ENCODE peak calls at places on chromosomes 12 and 14, in ten cellular contexts. F, V, T, I, H, Q, Y, A, J and P are unnamed samples.

GRCh38 chr14:62687818-62688217 is 357.4 kb downstream of the KCNH5 start:
- DNase-seq in T (no peak), Y (no peak), Q (no peak), H (no peak), J (no peak), A (no peak), F (no peak), I (no peak), V (no peak), P (no peak)

GRCh38 chr12:117832459-117833457 is 136.0 kb downstream of the KSR2 start:
- DNase-seq in T (no peak), A (no peak), V (no peak), Q (no peak), I (peak), F (no peak), J (no peak), Y (no peak), H (no peak), P (no peak)

GRCh38 chr12:26767116-26767515 is 65.9 kb downstream of the ITPR2 start:
- DNase-seq in A (no peak), F (no peak), Y (no peak), J (no peak), H (no peak), T (no peak), Q (no peak), V (no peak), I (no peak), P (no peak)

GRCh38 chr12:107521826-107522355 is 163.7 kb upstream of the PWP1 start:
- DNase-seq in A (no peak), Y (no peak), V (no peak), J (no peak), T (no peak), H (no peak), I (no peak), F (no peak), Q (no peak), P (no peak)

GRCh38 chr14:62133776-62134175 is 371.6 kb downstream of the SNAPC1 start:
- DNase-seq in I (no peak), Q (no peak), V (no peak), Y (no peak), J (no peak), H (no peak), T (no peak), A (no peak), F (no peak), P (no peak)

GRCh38 chr12:48084066-48084465 is 21.8 kb downstream of the SENP1 start:
- DNase-seq in Q (no peak), A (no peak), H (no peak), I (no peak), Y (no peak), F (no peak), V (no peak), T (no peak), J (no peak), P (no peak)

GRCh38 chr14:65290830-65291229 is 121.7 kb upstream of the FUT8 start:
- DNase-seq in H (no peak), Q (peak), T (no peak), V (no peak), A (peak), Y (no peak), F (no peak), I (peak), J (no peak), P (no peak)

GRCh38 chr14:57209561-57209960 is 59.1 kb downstream of the EXOC5 start:
- DNase-seq in F (no peak), Q (peak), J (no peak), T (no peak), Y (no peak), V (no peak), I (peak), H (no peak), A (no peak), P (no peak)

GRCh38 chr14:24397639-24398297 is 1.0 kb upstream of the NYNRIN start:
- DNase-seq in Q (no peak), Y (no peak), I (no peak), V (no peak), J (no peak), F (no peak), H (no peak), A (no peak), T (no peak), P (no peak)

GRCh38 chr12:94770777-94771176 is 120.4 kb upstream of the TMCC3 start:
- DNase-seq in F (no peak), J (no peak), T (no peak), Q (no peak), A (no peak), I (no peak), V (no peak), Y (no peak), H (no peak), P (no peak)

GRCh38 chr12:90281156-90281868 is 572.7 kb upstream of the ATP2B1 start:
- DNase-seq in T (no peak), Q (no peak), H (no peak), F (no peak), I (no peak), A (no peak), J (no peak), Y (no peak), V (no peak), P (no peak)

GRCh38 chr14:63245893-63246292 is 41.6 kb downstream of the RHOJ start:
- DNase-seq in Q (no peak), Y (no peak), V (no peak), F (no peak), A (no peak), H (no peak), I (peak), J (no peak), T (peak), P (no peak)

GRCh38 chr14:100664234-100664633 is 62.5 kb upstream of the DLK1 start:
- DNase-seq in A (no peak), J (no peak), Q (no peak), V (no peak), H (no peak), Y (no peak), T (no peak), F (no peak), I (no peak), P (no peak)

GRCh38 chr14:93430889-93431670 is at the start of gene UNC79:
- DNase-seq in I (peak), Y (no peak), A (no peak), T (peak), H (peak), Q (no peak), F (no peak), V (peak), J (no peak), P (no peak)

GRCh38 chr14:89621009-89621421 is 204.0 kb upstream of the FOXN3 start:
- DNase-seq in F (peak), T (no peak), J (no peak), I (no peak), Q (no peak), H (no peak), V (no peak), A (no peak), Y (no peak), P (peak)

GRCh38 chr14:41303506-41303905 is 303.2 kb upstream of the LRFN5 start:
- DNase-seq in F (no peak), A (no peak), I (no peak), H (no peak), Y (no peak), J (no peak), V (no peak), T (no peak), Q (no peak), P (no peak)

GRCh38 chr12:29944269-29945000 is 160.7 kb upstream of the TMTC1 start:
- DNase-seq in Q (no peak), A (no peak), F (no peak), J (no peak), T (no peak), I (no peak), Y (no peak), H (no peak), V (no peak), P (no peak)

GRCh38 chr12:50924439-50925341 is 27.7 kb upstream of the HIGD1C start:
- DNase-seq in Q (peak), H (peak), A (peak), F (peak), J (peak), V (peak), I (peak), Y (peak), T (peak), P (no peak)

GRCh38 chr14:45201908-45202307 is 51.1 kb downstream of the MIS18BP1 start:
- DNase-seq in Q (no peak), T (peak), Y (no peak), J (no peak), I (peak), V (peak), H (no peak), F (no peak), A (no peak), P (no peak)

DNA sequence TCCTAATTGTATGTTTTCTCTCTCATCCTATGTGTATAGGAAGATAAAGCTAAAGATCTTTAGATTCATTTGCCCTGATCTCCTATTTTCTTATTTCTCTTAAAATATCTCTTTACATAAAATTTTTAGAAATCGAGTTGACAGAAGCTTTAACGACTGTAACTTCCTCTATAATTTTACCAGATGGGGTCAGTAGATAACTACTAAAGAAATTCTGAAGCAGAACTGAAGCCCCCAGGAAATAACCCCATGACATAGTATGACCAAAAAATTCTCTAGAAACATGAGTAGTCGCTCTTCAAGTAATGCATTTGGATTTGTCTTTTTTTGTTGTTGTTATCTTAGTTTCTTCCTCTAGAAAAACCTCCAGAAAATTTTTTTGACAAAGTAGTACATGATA is 288.0 kb downstream of the ERC1 start:
- DNase-seq in I (no peak), J (no peak), A (no peak), T (no peak), V (no peak), Y (no peak), Q (no peak), F (no peak), H (no peak), P (no peak)
- TF ChIP-seq CTCF in I (no peak), J (no peak), A (no peak), T (no peak), V (peak), Y (no peak), Q (no peak), F (no peak), H (peak), P (no peak)

GRCh38 chr12:63151061-63151897 is at the start of gene AVPR1A:
- DNase-seq in Y (no peak), I (no peak), F (no peak), T (peak), J (no peak), A (no peak), Q (no peak), V (peak), H (peak), P (no peak)

GRCh38 chr12:63154560-63154959 is 3.6 kb upstream of the AVPR1A start:
- DNase-seq in Y (no peak), Q (no peak), A (no peak), I (no peak), J (no peak), F (no peak), H (no peak), T (no peak), V (no peak), P (no peak)

GRCh38 chr12:63149884-63150254 is 1.1 kb downstream of the AVPR1A start:
- DNase-seq in J (no peak), V (no peak), T (no peak), Q (no peak), A (no peak), F (no peak), H (no peak), Y (no peak), I (no peak), P (no peak)

GRCh38 chr12:63150255-63151060 is 543 bp downstream of the AVPR1A start:
- DNase-seq in V (peak), Q (no peak), J (no peak), F (no peak), I (no peak), Y (no peak), T (peak), H (peak), A (no peak), P (no peak)

GRCh38 chr12:63151898-63152700 is 1.1 kb upstream of the AVPR1A start:
- DNase-seq in I (peak), V (peak), Y (no peak), A (peak), H (peak), J (no peak), Q (peak), F (no peak), T (peak), P (no peak)
- TF ChIP-seq CTCF in I (peak), V (peak), Y (peak), A (peak), H (peak), J (no peak), Q (peak), F (no peak), T (peak), P (no peak)

GRCh38 chr12:97556201-97556824 is 93.7 kb downstream of the RMST start:
- DNase-seq in Y (no peak), A (peak), T (no peak), I (peak), Q (no peak), V (no peak), F (no peak), H (no peak), J (no peak), P (no peak)
- TF ChIP-seq CTCF in Y (no peak), A (no peak), T (no peak), I (no peak), Q (no peak), V (no peak), F (no peak), H (no peak), J (no peak), P (no peak)

DNA sequence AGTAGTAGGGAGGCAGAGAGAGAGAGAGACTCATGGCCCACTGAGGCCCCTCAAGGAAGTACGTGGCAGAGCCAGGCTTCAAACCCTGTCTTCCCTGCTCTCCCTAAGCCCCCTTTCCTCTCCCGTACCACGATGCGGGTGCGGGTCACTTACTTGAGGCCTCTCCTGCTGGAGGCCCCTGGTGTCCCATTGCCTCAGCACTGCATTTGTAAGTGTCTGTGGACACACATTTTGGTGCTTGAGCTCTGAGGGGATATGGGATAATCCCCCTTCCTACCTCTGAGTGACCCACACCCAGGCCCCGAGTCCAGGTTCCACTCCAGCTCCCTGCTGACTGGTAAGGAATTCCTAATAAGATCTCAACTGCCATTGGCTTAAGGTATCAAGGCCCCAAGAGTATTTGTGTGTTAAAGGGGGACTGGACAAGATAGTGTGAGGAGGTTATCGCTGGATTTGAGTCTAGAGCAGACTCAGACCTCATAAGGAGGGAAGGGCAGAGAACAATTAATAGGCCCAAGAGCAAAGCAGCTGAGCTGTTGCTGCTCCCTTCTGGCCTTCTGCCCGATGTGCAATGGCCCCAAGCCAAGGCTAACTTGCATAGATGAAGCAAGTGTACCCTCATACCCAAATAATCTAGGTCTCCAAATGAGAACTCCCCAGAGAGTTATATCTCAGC is 71.9 kb downstream of the CRACR2A start:
- DNase-seq in I (no peak), H (no peak), J (no peak), Y (no peak), Q (no peak), A (no peak), V (no peak), F (no peak), T (peak), P (no peak)
- TF ChIP-seq CTCF in I (no peak), H (peak), J (no peak), Y (no peak), Q (no peak), A (no peak), V (peak), F (no peak), T (peak), P (no peak)

DNA sequence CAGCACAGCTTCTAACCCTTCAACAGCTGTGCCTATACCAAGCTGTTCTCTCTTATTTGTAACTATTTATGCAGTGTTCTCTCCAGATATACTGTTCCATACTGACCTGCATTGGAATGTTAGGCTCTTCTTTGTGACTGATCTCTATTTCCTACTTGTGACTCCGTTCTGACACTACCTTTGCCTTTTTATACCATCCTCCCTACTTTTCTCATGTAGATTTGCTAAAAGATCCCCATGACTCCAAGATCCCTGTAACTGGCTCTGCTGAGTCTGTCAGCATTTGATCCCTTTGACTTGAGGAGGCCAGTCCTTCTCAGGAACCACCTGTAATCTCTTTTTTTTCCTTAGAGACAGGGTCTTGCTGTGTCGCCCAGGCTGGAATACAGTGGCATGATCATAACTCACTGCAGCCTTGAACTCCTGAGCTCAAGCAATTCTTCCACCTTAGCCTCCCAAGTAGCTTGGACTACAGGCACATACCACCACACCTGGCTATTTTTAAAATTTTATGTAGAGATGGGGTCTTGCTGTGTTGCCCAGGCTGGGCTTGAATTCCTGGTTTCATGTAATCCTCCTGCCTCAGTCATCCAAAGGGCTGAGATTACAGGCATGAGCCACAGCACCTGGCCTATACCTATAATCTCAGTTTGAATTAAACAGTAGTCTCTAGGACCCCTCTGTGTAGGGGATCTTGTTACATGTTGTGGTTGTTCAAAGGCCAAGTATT is 368.3 kb downstream of the ZFP36L1 start:
- DNase-seq in Q (no peak), A (no peak), I (no peak), Y (no peak), J (no peak), F (no peak), V (no peak), T (no peak), H (no peak), P (no peak)
- TF ChIP-seq CTCF in Q (no peak), A (no peak), I (no peak), Y (no peak), J (no peak), F (no peak), V (no peak), T (no peak), H (no peak), P (no peak)

DNA sequence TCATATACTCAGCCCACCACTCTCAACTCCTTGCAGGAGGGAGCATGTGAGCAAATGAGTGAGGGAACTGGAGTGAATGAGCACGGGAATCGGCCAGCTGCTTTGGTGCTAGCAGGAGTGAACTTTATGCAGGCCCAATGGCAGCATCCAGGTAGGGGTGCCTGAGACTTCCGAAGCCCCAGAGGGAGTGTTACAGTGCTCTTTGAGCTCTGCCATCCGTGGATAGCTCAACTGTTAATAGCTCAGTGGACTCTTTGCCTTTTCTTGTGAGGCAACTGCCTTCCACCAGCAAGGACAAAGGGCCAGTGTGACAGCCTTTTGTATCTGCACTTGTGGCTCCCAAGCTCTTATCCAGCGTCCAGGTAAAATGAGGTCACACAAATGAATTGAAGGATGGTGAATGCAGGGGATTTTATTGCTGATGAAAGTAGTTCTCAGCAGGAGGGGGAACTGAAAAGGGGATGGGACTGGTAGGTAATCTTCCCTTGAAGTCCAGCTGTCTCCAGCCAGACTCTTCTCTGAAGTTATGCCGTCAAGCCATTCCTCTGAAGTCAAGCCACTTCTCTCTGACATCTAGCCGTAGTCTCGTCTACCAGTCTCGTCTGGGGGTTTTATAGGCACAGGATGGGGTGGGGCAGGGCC is 12.9 kb downstream of the CREBL2 start:
- DNase-seq in A (no peak), Q (no peak), F (no peak), H (no peak), I (no peak), V (no peak), J (no peak), Y (no peak), T (no peak), P (no peak)
- TF ChIP-seq CTCF in A (no peak), Q (no peak), F (no peak), H (no peak), I (no peak), V (no peak), J (no peak), Y (no peak), T (no peak), P (no peak)

DNA sequence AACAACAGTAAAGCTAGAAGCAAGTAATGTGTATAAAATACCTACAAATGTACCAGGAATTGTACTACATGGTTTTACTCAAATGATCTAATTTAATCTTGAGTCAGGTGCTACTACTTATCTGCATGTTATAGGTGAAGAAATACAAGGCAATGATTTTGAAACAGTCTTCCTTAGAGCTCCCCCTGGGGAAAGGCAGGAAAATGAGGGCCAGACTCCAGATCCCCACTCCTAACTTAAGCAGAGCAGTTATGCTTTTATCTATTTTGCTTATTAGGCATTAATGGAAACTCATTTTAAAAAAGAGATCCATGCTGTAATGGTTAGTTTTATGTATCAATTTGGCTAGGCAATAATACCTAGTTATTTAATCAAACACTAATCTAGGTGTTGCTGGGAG is 109.3 kb upstream of the CPSF6 start:
- DNase-seq in H (no peak), Q (no peak), F (no peak), I (no peak), A (no peak), T (no peak), J (no peak), Y (no peak), V (no peak), P (no peak)
- TF ChIP-seq CTCF in H (no peak), Q (peak), F (no peak), I (peak), A (no peak), T (no peak), J (no peak), Y (no peak), V (no peak), P (no peak)